ENCODE peak calls at places on chromosomes 13 and 19, in six cellular contexts. J is Calu3, W is activated T-cell treated with anti-CD3 and anti-CD28 coated beads for 1 hour, Q is osteocyte, Z is PC-3, F is neural crest cell. X is an unnamed sample.

GRCh38 chr13:27131202-27131623 is 40.4 kb downstream of the USP12 start:
- DNase-seq in J (peak), W (peak), Q (no peak), Z (peak), F (no peak), X (peak)

GRCh38 chr19:47435883-47436417 is 16.6 kb upstream of the MEIS3 start:
- DNase-seq in J (no peak), W (no peak), Q (no peak), Z (no peak), F (no peak), X (no peak)

GRCh38 chr13:113491418-113491883 is 940 bp upstream of the DCUN1D2 start:
- DNase-seq in J (no peak), W (no peak), Q (peak), Z (peak), F (peak), X (no peak)

GRCh38 chr19:54133312-54133956 is 4.1 kb upstream of the CNOT3 start:
- DNase-seq in J (no peak), W (no peak), Q (peak), Z (peak), F (no peak), X (no peak)

GRCh38 chr13:44259045-44260042 is 114.3 kb upstream of the SERP2 start:
- DNase-seq in J (peak), W (peak), Q (no peak), Z (peak), F (no peak), X (peak)

GRCh38 chr13:77980592-77980991 is 62.0 kb upstream of the EDNRB start:
- DNase-seq in J (no peak), W (no peak), Q (no peak), Z (peak), F (no peak), X (no peak)

GRCh38 chr19:33143897-33144405 is 12.0 kb downstream of the WDR88 start:
- DNase-seq in J (peak), W (peak), Q (peak), Z (peak), F (peak), X (peak)

GRCh38 chr19:49916839-49917733 is 11.9 kb upstream of the ATF5 start:
- DNase-seq in J (no peak), W (no peak), Q (no peak), Z (no peak), F (no peak), X (no peak)

GRCh38 chr13:69585656-69586055 is 522.0 kb upstream of the ATXN8OS start:
- DNase-seq in J (no peak), W (no peak), Q (no peak), Z (peak), F (no peak), X (no peak)

GRCh38 chr19:10473192-10473591 is 30.0 kb downstream of the KEAP1 start:
- DNase-seq in J (no peak), W (no peak), Q (no peak), Z (no peak), F (no peak), X (no peak)

GRCh38 chr19:4649392-4650094 is 10.2 kb downstream of the TNFAIP8L1 start:
- DNase-seq in J (no peak), W (no peak), Q (no peak), Z (no peak), F (no peak), X (no peak)

GRCh38 chr13:21546372-21546771 is 57.6 kb downstream of the MICU2 start:
- DNase-seq in J (no peak), W (no peak), Q (no peak), Z (no peak), F (no peak), X (no peak)

GRCh38 chr19:29487432-29487831 is 38.4 kb upstream of the VSTM2B start:
- DNase-seq in J (no peak), W (no peak), Q (peak), Z (no peak), F (no peak), X (no peak)

GRCh38 chr13:24802074-24802473 is 38.1 kb downstream of the RNF17 start:
- DNase-seq in J (peak), W (no peak), Q (no peak), Z (no peak), F (no peak), X (no peak)

GRCh38 chr13:30504081-30504480 is 38.3 kb upstream of the HMGB1 start:
- DNase-seq in J (no peak), W (no peak), Q (no peak), Z (no peak), F (no peak), X (no peak)

GRCh38 chr19:48258350-48258749 is 2.6 kb upstream of the CARD8 start:
- DNase-seq in J (no peak), W (no peak), Q (no peak), Z (no peak), F (no peak), X (no peak)